ENCODE peak calls at places on chromosomes 16 and 17, in eight cellular contexts. Z is fibroblast of mammary gland, O is testis, G is thoracic aorta, V is PC-9, N is pancreas, A is right lobe of liver, Q is fibroblast of lung. I is an unnamed sample.

GRCh38 chr16:3577302-3577752 is at the start of gene NLRC3:
- DNase-seq in Z (no peak), O (no peak), G (no peak), V (no peak), N (no peak), A (no peak), Q (no peak), I (no peak)

GRCh38 chr16:53740476-53740875 is 36.5 kb downstream of the FTO start:
- DNase-seq in Z (no peak), O (no peak), G (no peak), V (no peak), N (no peak), A (no peak), Q (no peak), I (no peak)

GRCh38 chr17:6589266-6589946 is 33.1 kb upstream of the PITPNM3 start:
- DNase-seq in Z (peak), O (no peak), G (no peak), V (no peak), N (no peak), A (no peak), Q (no peak), I (peak)

GRCh38 chr17:82940226-82941020 is 100.6 kb upstream of the ZNF750 start:
- DNase-seq in Z (no peak), O (no peak), G (no peak), V (no peak), N (no peak), A (peak), Q (no peak), I (no peak)

GRCh38 chr16:78976212-78976611 is 624.3 kb downstream of the MAF start:
- DNase-seq in Z (no peak), O (no peak), G (no peak), V (no peak), N (no peak), A (no peak), Q (no peak), I (no peak)

GRCh38 chr17:77569846-77570564 is 388.5 kb upstream of the TNRC6C start:
- DNase-seq in Z (no peak), O (no peak), G (no peak), V (no peak), N (no peak), A (no peak), Q (no peak), I (no peak)

GRCh38 chr16:84820305-84820684 is 510 bp downstream of the CRISPLD2 start:
- DNase-seq in Z (peak), O (no peak), G (no peak), V (no peak), N (no peak), A (no peak), Q (peak), I (no peak)

GRCh38 chr17:32486091-32486700 is 597 bp upstream of the CDK5R1 start:
- DNase-seq in Z (peak), O (peak), G (peak), V (peak), N (peak), A (peak), Q (peak), I (peak)

GRCh38 chr17:72648702-72649101 is 443.8 kb downstream of the SLC39A11 start:
- DNase-seq in Z (no peak), O (no peak), G (no peak), V (no peak), N (no peak), A (no peak), Q (no peak), I (no peak)

GRCh38 chr16:68790130-68790761 is 53.1 kb upstream of the TANGO6 start:
- DNase-seq in Z (peak), O (no peak), G (no peak), V (peak), N (no peak), A (peak), Q (peak), I (peak)

GRCh38 chr16:27243725-27244362 is 24.7 kb downstream of the NSMCE1 start:
- DNase-seq in Z (no peak), O (peak), G (no peak), V (no peak), N (no peak), A (no peak), Q (no peak), I (no peak)

GRCh38 chr17:40107266-40107980 is 7.0 kb upstream of the NR1D1 start:
- DNase-seq in Z (peak), O (no peak), G (no peak), V (no peak), N (no peak), A (no peak), Q (no peak), I (peak)

GRCh38 chr17:54745862-54746261 is 154.8 kb upstream of the TOM1L1 start:
- DNase-seq in Z (no peak), O (no peak), G (no peak), V (no peak), N (no peak), A (no peak), Q (no peak), I (no peak)

GRCh38 chr17:2064980-2065785 is 10.3 kb downstream of the HIC1 start:
- DNase-seq in Z (peak), O (no peak), G (no peak), V (no peak), N (no peak), A (no peak), Q (no peak), I (peak)

GRCh38 chr17:17526369-17526768 is 30.2 kb upstream of the RASD1 start:
- DNase-seq in Z (no peak), O (peak), G (no peak), V (no peak), N (no peak), A (peak), Q (no peak), I (no peak)

GRCh38 chr16:67236551-67237395 is 9.8 kb downstream of the TMEM208 start:
- DNase-seq in Z (peak), O (peak), G (no peak), V (peak), N (no peak), A (peak), Q (peak), I (peak)

GRCh38 chr17:80323982-80324381 is 63.3 kb downstream of the RNF213 start:
- DNase-seq in Z (no peak), O (no peak), G (no peak), V (no peak), N (no peak), A (no peak), Q (no peak), I (no peak)

GRCh38 chr16:29779474-29779873 is 1.4 kb downstream of the ZG16 start:
- DNase-seq in Z (no peak), O (no peak), G (no peak), V (peak), N (no peak), A (no peak), Q (no peak), I (no peak)

GRCh38 chr17:50191070-50192045 is 10.1 kb downstream of the COL1A1 start:
- DNase-seq in Z (peak), O (no peak), G (no peak), V (no peak), N (no peak), A (no peak), Q (no peak), I (peak)

GRCh38 chr17:27666831-27667560 is 36.0 kb downstream of the LGALS9 start:
- DNase-seq in Z (no peak), O (no peak), G (no peak), V (no peak), N (no peak), A (no peak), Q (no peak), I (no peak)

GRCh38 chr17:73625006-73625405 is 19.2 kb downstream of the SDK2 start:
- DNase-seq in Z (no peak), O (no peak), G (no peak), V (no peak), N (no peak), A (no peak), Q (no peak), I (no peak)

GRCh38 chr16:57949595-57950238 is 21.2 kb downstream of the CNGB1 start:
- DNase-seq in Z (peak), O (no peak), G (no peak), V (no peak), N (no peak), A (no peak), Q (no peak), I (peak)

GRCh38 chr16:53504161-53504663 is 1.2 kb upstream of the AKTIP start:
- DNase-seq in Z (peak), O (peak), G (peak), V (peak), N (peak), A (peak), Q (peak), I (peak)

GRCh38 chr16:47657977-47658376 is 196.8 kb downstream of the PHKB start:
- DNase-seq in Z (no peak), O (no peak), G (no peak), V (no peak), N (no peak), A (no peak), Q (no peak), I (no peak)

DNA sequence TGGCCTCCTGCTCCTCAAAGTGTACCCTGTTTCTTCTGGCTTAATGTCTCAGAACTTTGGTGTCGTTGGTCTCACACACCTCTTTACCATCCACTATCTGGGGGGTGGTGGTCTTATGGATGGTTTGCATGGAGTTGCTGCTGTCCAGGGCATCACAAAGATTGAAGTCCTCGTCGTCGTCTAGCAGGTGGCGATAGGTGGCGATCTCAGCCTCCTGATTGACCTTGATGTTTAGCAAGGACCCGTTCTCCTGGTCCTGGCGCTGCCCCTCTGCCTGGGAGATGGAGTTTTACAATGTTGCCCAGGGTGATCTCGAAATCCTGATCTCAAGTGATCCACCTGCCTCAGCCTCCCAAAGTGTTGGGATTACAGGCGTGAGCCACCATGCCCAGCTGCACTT is 31.1 kb upstream of the HELZ start:
- DNase-seq in Z (no peak), O (no peak), G (no peak), V (peak), N (no peak), A (peak), Q (no peak), I (no peak)
- TF ChIP-seq CTCF in Z (no peak), O (no peak), G (no peak), V (peak), N (no peak), A (peak), Q (no peak), I (no peak)

DNA sequence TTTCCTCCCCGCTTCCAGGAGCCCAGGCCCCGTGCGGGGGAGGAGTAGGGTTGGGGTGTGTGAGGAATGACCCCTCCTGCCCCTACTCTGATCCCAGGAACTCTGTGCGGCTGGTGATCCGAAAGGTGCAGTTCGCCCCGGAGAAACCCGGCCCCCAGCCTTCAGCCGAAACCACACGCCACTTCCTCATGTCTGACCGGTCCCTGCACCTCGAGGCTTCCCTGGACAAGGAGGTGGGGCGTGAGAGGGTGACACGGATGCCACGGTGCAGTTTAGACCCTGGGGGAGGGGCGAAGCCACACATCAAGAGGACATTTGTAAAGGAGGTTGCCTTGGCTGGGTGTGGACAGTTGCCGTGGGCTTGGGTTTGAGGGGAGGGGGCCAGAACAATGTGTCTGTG is 7.4 kb downstream of the ARRB2 start:
- DNase-seq in Z (no peak), O (no peak), G (no peak), V (no peak), N (no peak), A (no peak), Q (no peak), I (no peak)
- H3K4me3 ChIP-seq in Z (no peak), O (no peak), G (no peak), V (no peak), N (no peak), A (no peak), Q (no peak), I (no peak)

DNA sequence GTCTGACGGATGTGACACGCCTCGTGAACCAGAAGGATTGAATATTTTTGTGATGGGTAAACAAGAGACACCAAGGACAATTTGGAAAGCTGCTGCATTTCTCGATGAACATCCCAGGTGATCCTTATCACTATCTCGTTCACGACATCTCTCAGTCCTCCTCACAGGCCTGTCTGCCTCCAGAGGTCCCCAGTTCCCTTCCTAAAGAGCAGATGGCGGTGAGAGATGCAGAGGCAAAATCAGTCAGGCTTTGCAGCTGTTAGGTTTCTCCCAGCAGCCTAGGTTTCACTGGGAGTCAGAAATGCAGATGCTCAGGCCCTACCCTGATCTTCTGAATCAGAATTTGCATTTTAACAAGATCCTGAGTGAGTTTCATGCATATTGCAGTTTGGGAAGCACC is 23.6 kb downstream of the SCPEP1 start:
- DNase-seq in Z (no peak), O (no peak), G (no peak), V (no peak), N (no peak), A (no peak), Q (no peak), I (no peak)
- TF ChIP-seq CTCF in Z (no peak), O (no peak), G (no peak), V (no peak), N (no peak), A (no peak), Q (no peak), I (no peak)

DNA sequence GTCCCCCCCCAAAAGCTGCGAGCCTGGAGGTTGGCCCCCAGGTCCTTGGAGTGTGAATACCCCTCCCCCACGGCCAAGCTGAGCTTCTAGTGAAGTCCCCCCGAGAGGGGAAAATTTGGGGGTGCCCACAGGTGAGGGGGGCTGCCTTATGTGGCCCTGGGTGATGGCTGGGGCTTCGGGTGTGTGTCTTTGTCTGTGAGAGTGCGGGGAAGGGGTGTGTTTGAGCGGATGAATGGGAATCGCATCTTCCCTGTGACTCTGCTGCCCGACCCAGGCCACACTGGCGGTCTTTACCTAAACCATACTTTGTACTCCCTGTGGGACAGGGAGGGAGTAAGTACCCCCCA is 1.2 kb downstream of the SBK1 start:
- DNase-seq in Z (no peak), O (no peak), G (no peak), V (no peak), N (no peak), A (no peak), Q (no peak), I (no peak)
- H3K4me3 ChIP-seq in Z (no peak), O (no peak), G (peak), V (no peak), N (peak), A (no peak), Q (no peak), I (no peak)

GRCh38 chr17:68540981-68541380 is 28.8 kb downstream of the PRKAR1A start:
- DNase-seq in Z (no peak), O (no peak), G (no peak), V (no peak), N (no peak), A (no peak), Q (no peak), I (no peak)

GRCh38 chr17:68542698-68543463 is 30.7 kb downstream of the PRKAR1A start:
- DNase-seq in Z (no peak), O (no peak), G (no peak), V (no peak), N (no peak), A (no peak), Q (no peak), I (no peak)

GRCh38 chr17:68535903-68536302 is 23.7 kb downstream of the PRKAR1A start:
- DNase-seq in Z (no peak), O (no peak), G (no peak), V (no peak), N (no peak), A (no peak), Q (no peak), I (no peak)

GRCh38 chr17:68541816-68542215 is 29.6 kb downstream of the PRKAR1A start:
- DNase-seq in Z (no peak), O (no peak), G (no peak), V (no peak), N (no peak), A (no peak), Q (no peak), I (no peak)

DNA sequence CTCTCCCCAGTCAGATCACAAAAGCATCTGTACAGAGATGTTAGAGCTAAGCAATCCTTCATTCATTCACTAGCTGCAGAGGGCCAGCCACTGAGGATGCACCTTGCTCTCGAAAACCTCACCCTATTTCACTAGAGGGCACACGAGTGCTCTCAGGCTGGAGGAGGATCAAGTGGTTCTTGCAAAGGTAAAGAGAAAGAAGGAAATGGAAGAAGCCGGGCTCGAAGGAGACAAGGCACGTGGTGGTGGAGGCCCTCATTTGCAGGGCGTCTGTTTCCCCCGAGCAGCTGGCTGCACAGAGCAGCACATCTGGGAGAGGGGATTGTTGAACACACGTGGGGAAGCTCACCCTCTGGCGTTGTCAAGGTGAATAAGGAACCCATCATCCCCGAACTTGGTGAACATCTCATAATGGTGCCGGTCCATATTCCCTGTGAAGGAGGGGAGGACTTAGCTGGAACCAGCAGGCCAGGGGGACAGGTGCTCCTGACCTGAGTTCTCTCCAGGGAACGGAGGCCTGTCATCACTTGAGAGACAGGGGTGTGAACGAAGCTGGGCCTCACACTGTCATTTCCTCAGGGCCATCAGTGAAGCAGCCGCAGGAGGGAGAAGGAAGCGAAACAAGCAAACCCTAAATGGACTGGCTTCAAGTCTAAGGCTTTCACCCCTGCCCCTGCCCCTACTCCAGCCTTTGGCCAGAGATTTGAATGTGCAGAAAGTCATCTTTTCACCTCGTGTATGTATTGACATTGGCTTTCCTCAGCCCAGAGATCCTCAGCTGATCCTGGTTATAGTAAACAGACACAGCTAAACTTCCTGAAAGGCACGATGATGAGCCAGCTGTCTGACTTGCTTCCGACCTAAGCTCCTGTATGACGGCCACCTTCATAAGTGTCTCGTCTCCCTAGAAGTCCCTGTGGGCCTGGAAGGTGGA is 27.6 kb downstream of the PRKAR1A start:
- DNase-seq in Z (peak), O (peak), G (no peak), V (no peak), N (no peak), A (no peak), Q (peak), I (peak)
- TF ChIP-seq CTCF in Z (peak), O (no peak), G (no peak), V (no peak), N (no peak), A (no peak), Q (peak), I (peak)

GRCh38 chr17:81631482-81631881 is 5.4 kb downstream of the NPLOC4 start:
- DNase-seq in Z (no peak), O (no peak), G (no peak), V (no peak), N (no peak), A (no peak), Q (no peak), I (no peak)

GRCh38 chr17:81638683-81639082 is 1.7 kb downstream of the TSPAN10 start:
- DNase-seq in Z (no peak), O (no peak), G (no peak), V (no peak), N (no peak), A (no peak), Q (no peak), I (no peak)

GRCh38 chr17:81635973-81636504 is 873 bp downstream of the NPLOC4 start:
- DNase-seq in Z (peak), O (no peak), G (no peak), V (no peak), N (no peak), A (no peak), Q (no peak), I (peak)

GRCh38 chr17:81636505-81637288 is at the start of the genes NPLOC4 and TSPAN10:
- DNase-seq in Z (peak), O (peak), G (peak), V (peak), N (peak), A (peak), Q (peak), I (peak)

DNA sequence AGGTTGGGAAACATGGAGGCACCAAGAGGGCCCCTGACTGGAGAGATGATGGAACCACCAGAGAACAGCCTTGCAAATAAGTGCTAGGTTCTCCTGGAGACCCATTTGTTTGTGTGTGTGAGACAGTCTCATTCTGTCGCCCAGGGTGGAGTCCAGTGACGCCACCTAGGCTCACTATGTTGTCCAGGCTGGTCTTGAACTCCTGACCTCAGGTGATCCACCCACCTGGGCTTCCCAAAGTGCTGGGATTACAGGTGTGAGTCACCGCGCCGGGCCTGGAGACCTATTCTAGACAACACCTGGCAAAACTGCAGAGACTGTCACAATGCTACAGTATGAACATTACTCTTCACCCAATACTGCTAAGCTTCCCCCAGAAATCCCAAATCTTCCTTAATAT is 1.5 kb downstream of the NPLOC4 start:
- DNase-seq in Z (no peak), O (no peak), G (no peak), V (peak), N (no peak), A (no peak), Q (no peak), I (no peak)
- H3K4me3 ChIP-seq in Z (peak), O (no peak), G (peak), V (peak), N (no peak), A (peak), Q (peak), I (peak)

I was measured in choroid plexus epithelial cell.